ENCODE peak calls at places on chromosome 1, in four cellular contexts. O is AG10803, J is fibroblast of mammary gland, B is GM20000. R is an unnamed sample.

GRCh38 chr1:179881642-179882252 is 338 bp upstream of the TOR1AIP1 start:
- DNase-seq in O (peak), J (peak), B (no peak), R (no peak)

GRCh38 chr1:147541672-147542548 is 609 bp downstream of the BCL9 start:
- DNase-seq in J (peak), B (peak), O (peak), R (no peak)

GRCh38 chr1:84847253-84848247 is 45.5 kb downstream of the LPAR3 start:
- DNase-seq in B (no peak), O (peak), J (peak), R (no peak)

GRCh38 chr1:107541412-107541811 is 400.6 kb downstream of the NTNG1 start:
- DNase-seq in J (no peak), B (no peak), O (no peak), R (no peak)

GRCh38 chr1:150995896-150996295 is 10.8 kb downstream of the MINDY1 start:
- DNase-seq in B (no peak), O (peak), J (peak), R (no peak)

GRCh38 chr1:204885790-204886189 is 15.1 kb downstream of the NFASC start:
- DNase-seq in B (no peak), O (peak), J (peak), R (no peak)

GRCh38 chr1:43015269-43015668 is 56.6 kb upstream of the SLC2A1 start:
- DNase-seq in B (no peak), O (no peak), J (no peak), R (no peak)

GRCh38 chr1:41364444-41365319 is 3.4 kb downstream of the FOXO6 start:
- DNase-seq in J (no peak), B (no peak), O (no peak), R (peak)

GRCh38 chr1:66733348-66734017 is 18.8 kb upstream of the DYNLT5 start:
- DNase-seq in O (peak), B (no peak), J (peak), R (no peak)

GRCh38 chr1:230858236-230858820 is 10.0 kb downstream of the C1orf198 start:
- DNase-seq in O (no peak), B (no peak), J (no peak), R (no peak)

GRCh38 chr1:98502937-98503336 is 158.6 kb upstream of the SNX7 start:
- DNase-seq in O (no peak), B (no peak), J (no peak), R (no peak)

GRCh38 chr1:152007047-152007446 is 13.4 kb upstream of the S100A10 start:
- DNase-seq in B (no peak), J (no peak), O (no peak), R (no peak)

GRCh38 chr1:178046856-178047255 is 47.0 kb upstream of the RASAL2 start:
- DNase-seq in B (no peak), J (no peak), O (no peak), R (no peak)

GRCh38 chr1:60571811-60572210 is 498.2 kb upstream of the C1orf87 start:
- DNase-seq in B (no peak), J (peak), O (peak), R (no peak)

GRCh38 chr1:178371236-178371635 is 125.5 kb downstream of the CLEC20A start:
- DNase-seq in J (peak), B (no peak), O (peak), R (no peak)

GRCh38 chr1:26483980-26484379 is 11.7 kb downstream of the HMGN2 start:
- DNase-seq in J (no peak), B (no peak), O (peak), R (no peak)

GRCh38 chr1:39657402-39657801 is 14.5 kb downstream of the NT5C1A start:
- DNase-seq in J (peak), O (peak), B (no peak), R (no peak)

GRCh38 chr1:43789604-43790288 is 82.4 kb downstream of the ST3GAL3 start:
- DNase-seq in J (no peak), O (no peak), B (no peak), R (no peak)

GRCh38 chr1:14782741-14783591 is 184.5 kb downstream of the KAZN start:
- DNase-seq in B (no peak), O (no peak), J (no peak), R (no peak)

GRCh38 chr1:59103457-59103856 is 193.4 kb upstream of the FGGY start:
- DNase-seq in O (no peak), B (no peak), J (no peak), R (no peak)

GRCh38 chr1:59098668-59099067 is 198.2 kb upstream of the FGGY start:
- DNase-seq in O (no peak), J (no peak), B (no peak), R (no peak)

GRCh38 chr1:59101518-59101917 is 195.4 kb upstream of the FGGY start:
- DNase-seq in J (no peak), B (no peak), O (no peak), R (no peak)

GRCh38 chr1:59104191-59104760 is 192.6 kb upstream of the FGGY start:
- DNase-seq in B (no peak), O (no peak), J (no peak), R (no peak)

GRCh38 chr1:59100975-59101374 is 195.9 kb upstream of the FGGY start:
- DNase-seq in O (peak), J (no peak), B (no peak), R (no peak)
- TF ChIP-seq CTCF in O (no peak), J (no peak), B (no peak), R (no peak)

DNA sequence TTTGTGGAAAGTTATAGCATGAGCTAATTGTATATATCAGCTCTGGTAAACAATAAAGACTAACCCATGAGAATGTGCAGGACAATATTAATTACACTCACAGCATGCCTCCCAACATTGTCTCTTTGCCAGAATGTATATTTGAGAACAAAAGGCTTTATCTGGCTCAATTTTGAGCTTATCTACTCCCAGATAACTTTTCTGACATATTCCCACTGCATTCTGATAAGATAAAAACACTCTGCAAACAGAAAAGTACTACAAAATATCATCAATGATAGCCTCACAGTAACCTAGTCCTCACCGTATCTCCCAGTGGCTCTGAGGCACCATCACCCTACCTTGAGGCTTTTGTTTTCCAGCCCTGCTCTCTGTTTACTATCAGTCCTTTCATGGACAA is 188.6 kb downstream of the SLC35F3 start:
- DNase-seq in O (no peak), J (no peak), B (no peak), R (no peak)
- TF ChIP-seq CTCF in O (no peak), J (no peak), B (no peak), R (no peak)

GRCh38 chr1:105027838-105028471 is 1278.3 kb downstream of the AMY1C start:
- DNase-seq in J (no peak), B (no peak), O (no peak), R (no peak)
- TF ChIP-seq CTCF in J (no peak), B (no peak), O (no peak), R (peak)

DNA sequence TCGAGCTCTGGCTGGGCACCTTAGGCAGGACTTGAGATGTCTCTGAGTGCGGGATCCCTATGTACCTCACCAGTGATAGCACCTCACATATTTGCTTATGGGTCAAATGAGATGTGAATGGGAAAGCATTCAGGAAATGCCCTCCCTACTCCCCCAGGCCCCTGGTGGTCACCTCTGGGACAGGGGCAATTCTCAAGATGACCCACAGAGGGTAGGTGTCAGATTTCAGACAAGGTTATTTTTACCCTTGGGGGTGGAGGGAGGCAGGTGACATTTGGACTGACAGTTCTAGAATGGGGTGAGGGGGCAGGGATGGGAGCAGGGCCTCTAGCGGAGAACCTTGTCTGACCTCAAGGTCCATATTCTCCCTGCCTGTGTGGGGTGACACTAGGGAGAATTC is 27.1 kb downstream of the ACOT11 start:
- DNase-seq in J (no peak), B (no peak), O (no peak), R (no peak)
- TF ChIP-seq CTCF in J (no peak), B (no peak), O (no peak), R (no peak)

GRCh38 chr1:47104816-47105215 is 32.4 kb upstream of the CYP4A22 start:
- DNase-seq in J (no peak), B (no peak), O (no peak), R (no peak)
- TF ChIP-seq CTCF in J (no peak), B (no peak), O (no peak), R (no peak)

GRCh38 chr1:115712911-115713609 is 55.5 kb downstream of the CASQ2 start:
- DNase-seq in O (no peak), J (no peak), B (no peak), R (no peak)
- TF ChIP-seq CTCF in O (no peak), J (no peak), B (no peak), R (no peak)

GRCh38 chr1:27773732-27774445 is 870 bp downstream of the STX12 start:
- DNase-seq in B (peak), O (peak), J (peak), R (peak)
- TF ChIP-seq CTCF in B (no peak), O (no peak), J (no peak), R (no peak)

R was measured in GM13977.